ENCODE peak calls at places on chromosome 2, in five cellular contexts. One of them, this sample, is unnamed. For H3K36me3, the result is how much of the 10 kb centered on the place peaks cover.

GRCh38 chr2:1282552-1282951 is 130.7 kb upstream of the TPO start:
- DNase-seq in WERI-Rb-1: no peak
- DNase-seq in neural progenitor cell: peak
- DNase-seq in fibroblast of lung: no peak
- DNase-seq in kidney epithelial cell: no peak
- DNase-seq in this sample: no peak

GRCh38 chr2:212364106-212364505 is 174.5 kb downstream of the ERBB4 start:
- DNase-seq in WERI-Rb-1: no peak
- DNase-seq in fibroblast of lung: peak
- DNase-seq in neural progenitor cell: peak
- DNase-seq in kidney epithelial cell: no peak
- DNase-seq in this sample: no peak

GRCh38 chr2:240374085-240374907 is 61.2 kb upstream of the GPC1 start:
- DNase-seq in neural progenitor cell: no peak
- DNase-seq in kidney epithelial cell: peak
- DNase-seq in fibroblast of lung: peak
- DNase-seq in WERI-Rb-1: no peak
- DNase-seq in this sample: peak

GRCh38 chr2:54471221-54471711 is 15.1 kb downstream of the SPTBN1 start:
- DNase-seq in kidney epithelial cell: peak
- DNase-seq in fibroblast of lung: peak
- DNase-seq in WERI-Rb-1: no peak
- DNase-seq in neural progenitor cell: no peak
- DNase-seq in this sample: no peak

GRCh38 chr2:86274265-86274917 is 63.0 kb downstream of the REEP1 start:
- DNase-seq in neural progenitor cell: no peak
- DNase-seq in fibroblast of lung: peak
- DNase-seq in kidney epithelial cell: peak
- DNase-seq in WERI-Rb-1: no peak
- DNase-seq in this sample: no peak

GRCh38 chr2:85774126-85774978 is 20.6 kb downstream of the ATOH8 start:
- DNase-seq in fibroblast of lung: no peak
- DNase-seq in WERI-Rb-1: no peak
- DNase-seq in kidney epithelial cell: no peak
- DNase-seq in neural progenitor cell: no peak
- DNase-seq in this sample: no peak

GRCh38 chr2:48558436-48558835 is 28.5 kb downstream of the STON1 start:
- DNase-seq in WERI-Rb-1: no peak
- DNase-seq in kidney epithelial cell: no peak
- DNase-seq in neural progenitor cell: no peak
- DNase-seq in fibroblast of lung: no peak
- DNase-seq in this sample: no peak

GRCh38 chr2:135825855-135826190 is 11.2 kb downstream of the LCT start:
- DNase-seq in kidney epithelial cell: no peak
- DNase-seq in WERI-Rb-1: no peak
- DNase-seq in fibroblast of lung: no peak
- DNase-seq in neural progenitor cell: no peak
- DNase-seq in this sample: no peak

GRCh38 chr2:62733546-62733945 is 28.0 kb downstream of the EHBP1 start:
- DNase-seq in kidney epithelial cell: no peak
- DNase-seq in fibroblast of lung: no peak
- DNase-seq in WERI-Rb-1: no peak
- DNase-seq in neural progenitor cell: no peak
- DNase-seq in this sample: no peak

GRCh38 chr2:206531996-206532543 is 88.7 kb downstream of the ADAM23 start:
- DNase-seq in WERI-Rb-1: no peak
- DNase-seq in neural progenitor cell: no peak
- DNase-seq in kidney epithelial cell: no peak
- DNase-seq in fibroblast of lung: peak
- DNase-seq in this sample: no peak

GRCh38 chr2:112465373-112465772 is 16.6 kb upstream of the TTL start:
- DNase-seq in fibroblast of lung: peak
- DNase-seq in neural progenitor cell: peak
- DNase-seq in WERI-Rb-1: no peak
- DNase-seq in kidney epithelial cell: no peak
- DNase-seq in this sample: no peak
- TF ChIP-seq CTCF in fibroblast of lung: peak
- TF ChIP-seq CTCF in neural progenitor cell: peak
- TF ChIP-seq CTCF in WERI-Rb-1: peak
- TF ChIP-seq CTCF in kidney epithelial cell: peak
- TF ChIP-seq CTCF in this sample: no peak

GRCh38 chr2:3466482-3466863 is 52.9 kb downstream of the ADI1 start:
- DNase-seq in neural progenitor cell: no peak
- DNase-seq in WERI-Rb-1: no peak
- DNase-seq in kidney epithelial cell: no peak
- DNase-seq in fibroblast of lung: no peak
- DNase-seq in this sample: no peak
- H3K36me3 ChIP-seq in neural progenitor cell: under half
- H3K36me3 ChIP-seq in WERI-Rb-1: under half
- H3K36me3 ChIP-seq in kidney epithelial cell: under half
- H3K36me3 ChIP-seq in fibroblast of lung: under half
- H3K36me3 ChIP-seq in this sample: under half

GRCh38 chr2:126220336-126220735 is 435.6 kb upstream of the GYPC start:
- DNase-seq in fibroblast of lung: peak
- DNase-seq in kidney epithelial cell: peak
- DNase-seq in WERI-Rb-1: no peak
- DNase-seq in neural progenitor cell: no peak
- DNase-seq in this sample: no peak
- TF ChIP-seq CTCF in fibroblast of lung: no peak
- TF ChIP-seq CTCF in kidney epithelial cell: no peak
- TF ChIP-seq CTCF in WERI-Rb-1: no peak
- TF ChIP-seq CTCF in neural progenitor cell: no peak
- TF ChIP-seq CTCF in this sample: no peak

GRCh38 chr2:121524650-121525425 is 5.8 kb upstream of the RNU4ATAC start:
- DNase-seq in neural progenitor cell: peak
- DNase-seq in kidney epithelial cell: no peak
- DNase-seq in WERI-Rb-1: no peak
- DNase-seq in fibroblast of lung: no peak
- DNase-seq in this sample: no peak
- H3K36me3 ChIP-seq in neural progenitor cell: under half
- H3K36me3 ChIP-seq in kidney epithelial cell: under half
- H3K36me3 ChIP-seq in WERI-Rb-1: under half
- H3K36me3 ChIP-seq in fibroblast of lung: under half
- H3K36me3 ChIP-seq in this sample: under half

DNA sequence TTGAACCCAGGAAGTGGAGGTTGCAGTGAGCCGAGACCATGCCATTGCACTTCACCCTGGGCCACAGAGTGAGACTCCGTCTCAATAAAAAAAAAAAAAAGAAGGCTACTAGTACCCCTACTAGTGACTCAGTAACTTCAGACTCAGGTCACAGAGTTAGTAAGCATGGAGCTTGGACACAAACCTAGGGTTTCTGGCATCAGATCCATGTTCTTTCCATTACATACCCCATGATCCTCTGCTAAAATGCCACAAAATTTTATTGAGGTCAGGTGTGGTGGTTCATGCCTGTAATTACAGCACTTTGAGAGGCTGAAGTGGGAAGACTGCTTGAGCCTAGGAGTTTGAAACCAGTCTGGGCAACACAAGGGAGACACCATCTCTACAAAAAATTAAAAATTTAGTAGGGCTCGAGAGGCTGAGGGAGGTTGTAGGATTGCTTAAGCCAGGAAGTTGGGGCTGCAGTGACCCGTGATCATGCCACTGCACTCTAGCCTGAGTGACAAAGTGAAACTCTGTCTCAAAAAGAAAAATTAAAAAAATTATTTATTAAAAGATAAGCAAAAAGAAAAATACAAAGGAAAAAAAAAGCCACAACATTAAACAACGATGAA is 45.1 kb downstream of the DHX57 start:
- DNase-seq in WERI-Rb-1: no peak
- DNase-seq in kidney epithelial cell: no peak
- DNase-seq in neural progenitor cell: no peak
- DNase-seq in fibroblast of lung: peak
- DNase-seq in this sample: no peak
- TF ChIP-seq CTCF in WERI-Rb-1: no peak
- TF ChIP-seq CTCF in kidney epithelial cell: no peak
- TF ChIP-seq CTCF in neural progenitor cell: no peak
- TF ChIP-seq CTCF in fibroblast of lung: no peak
- TF ChIP-seq CTCF in this sample: no peak

GRCh38 chr2:215390550-215390913 is 45.3 kb downstream of the FN1 start:
- DNase-seq in WERI-Rb-1: no peak
- DNase-seq in neural progenitor cell: no peak
- DNase-seq in fibroblast of lung: no peak
- DNase-seq in kidney epithelial cell: no peak
- DNase-seq in this sample: no peak

GRCh38 chr2:215384710-215385109 is 51.2 kb downstream of the FN1 start:
- DNase-seq in fibroblast of lung: no peak
- DNase-seq in neural progenitor cell: no peak
- DNase-seq in WERI-Rb-1: no peak
- DNase-seq in kidney epithelial cell: no peak
- DNase-seq in this sample: no peak

GRCh38 chr2:215383652-215384279 is 52.1 kb downstream of the FN1 start:
- DNase-seq in fibroblast of lung: no peak
- DNase-seq in WERI-Rb-1: no peak
- DNase-seq in neural progenitor cell: no peak
- DNase-seq in kidney epithelial cell: no peak
- DNase-seq in this sample: no peak

GRCh38 chr2:215388002-215388728 is 47.7 kb downstream of the FN1 start:
- DNase-seq in neural progenitor cell: no peak
- DNase-seq in WERI-Rb-1: no peak
- DNase-seq in fibroblast of lung: no peak
- DNase-seq in kidney epithelial cell: no peak
- DNase-seq in this sample: no peak

GRCh38 chr2:215386566-215386965 is 49.3 kb downstream of the FN1 start:
- DNase-seq in WERI-Rb-1: no peak
- DNase-seq in kidney epithelial cell: no peak
- DNase-seq in fibroblast of lung: no peak
- DNase-seq in neural progenitor cell: no peak
- DNase-seq in this sample: no peak
- H3K36me3 ChIP-seq in WERI-Rb-1: under half
- H3K36me3 ChIP-seq in kidney epithelial cell: under half
- H3K36me3 ChIP-seq in fibroblast of lung: under half
- H3K36me3 ChIP-seq in neural progenitor cell: under half
- H3K36me3 ChIP-seq in this sample: half or more